ENCODE peak calls at places on chromosomes 13 and 19, in seven cellular contexts. C, V, P, Q, A, T and Y are unnamed samples. For H3K36me3, the result is how much of the 10 kb centered on the place peaks cover.

GRCh38 chr13:113657851-113658741 is at the start of gene ATP4B:
- DNase-seq in V (peak), T (no peak), C (peak), P (peak), A (peak), Q (no peak), Y (peak)

GRCh38 chr13:97109841-97110492 is 112.2 kb upstream of the MBNL2 start:
- DNase-seq in A (peak), P (peak), Q (peak), T (peak), C (peak), V (peak), Y (peak)

GRCh38 chr19:46661735-46662592 is 982 bp upstream of the DACT3 start:
- DNase-seq in C (peak), V (peak), P (peak), Q (peak), A (peak), T (peak), Y (peak)

GRCh38 chr13:94217370-94217769 is 262.1 kb downstream of the DCT start:
- DNase-seq in T (no peak), A (no peak), C (no peak), P (no peak), Q (no peak), V (no peak), Y (no peak)

GRCh38 chr13:85379991-85380390 is 419.2 kb downstream of the SLITRK6 start:
- DNase-seq in V (no peak), Q (no peak), P (no peak), C (no peak), A (no peak), T (no peak), Y (no peak)

GRCh38 chr19:18650468-18651001 is 13.7 kb downstream of the KLHL26 start:
- DNase-seq in A (peak), T (no peak), P (no peak), Q (no peak), V (no peak), C (no peak), Y (peak)

GRCh38 chr19:2668188-2668763 is 34.2 kb downstream of the GNG7 start:
- DNase-seq in Q (no peak), V (no peak), P (no peak), T (no peak), A (no peak), C (no peak), Y (no peak)

GRCh38 chr19:49676136-49676689 is 858 bp upstream of the PRMT1 start:
- DNase-seq in T (peak), Q (peak), A (peak), C (peak), V (peak), P (peak), Y (peak)

GRCh38 chr13:31031482-31031881 is 99.0 kb downstream of the TEX26 start:
- DNase-seq in C (peak), V (no peak), T (no peak), A (no peak), P (no peak), Q (no peak), Y (no peak)

GRCh38 chr13:43894438-43894837 is 14.7 kb downstream of the LACC1 start:
- DNase-seq in P (no peak), V (no peak), T (no peak), C (no peak), Q (no peak), A (no peak), Y (no peak)

GRCh38 chr13:23378009-23378632 is 55.4 kb downstream of the SACS start:
- DNase-seq in Q (no peak), C (peak), T (no peak), P (no peak), V (peak), A (no peak), Y (no peak)

GRCh38 chr19:39212377-39212742 is 8.3 kb upstream of the SYCN start:
- DNase-seq in T (no peak), C (peak), A (no peak), Q (no peak), P (no peak), V (no peak), Y (no peak)

GRCh38 chr19:16382775-16383543 is 58.3 kb downstream of the KLF2 start:
- DNase-seq in A (peak), V (peak), Q (peak), P (peak), T (peak), C (peak), Y (peak)

GRCh38 chr13:59442946-59443345 is 720.8 kb downstream of the DIAPH3 start:
- DNase-seq in C (no peak), P (no peak), T (no peak), Q (no peak), A (no peak), V (no peak), Y (no peak)

GRCh38 chr13:99956473-99957349 is 14.9 kb downstream of the ZIC5 start:
- DNase-seq in C (no peak), V (no peak), T (no peak), P (no peak), Q (no peak), A (no peak), Y (no peak)

GRCh38 chr19:531009-531752 is 379 bp upstream of the CDC34 start:
- DNase-seq in C (peak), V (peak), A (peak), P (peak), Q (peak), T (peak), Y (peak)

GRCh38 chr13:110396913-110397379 is 89.9 kb downstream of the COL4A2 start:
- DNase-seq in T (peak), C (peak), A (peak), P (no peak), Q (peak), V (peak), Y (peak)

GRCh38 chr13:28611654-28612131 is 47.2 kb upstream of the POMP start:
- DNase-seq in C (no peak), V (no peak), A (no peak), P (no peak), Q (no peak), T (no peak), Y (no peak)

GRCh38 chr13:40186636-40187323 is 479.7 kb downstream of the FOXO1 start:
- DNase-seq in A (no peak), C (no peak), Q (no peak), V (no peak), T (no peak), P (no peak), Y (no peak)

GRCh38 chr19:11018743-11019142 is 57.9 kb downstream of the SMARCA4 start:
- DNase-seq in P (no peak), Q (no peak), V (no peak), C (no peak), A (no peak), T (peak), Y (no peak)

GRCh38 chr19:11020423-11020822 is 59.6 kb downstream of the SMARCA4 start:
- DNase-seq in P (no peak), V (no peak), C (no peak), T (no peak), A (no peak), Q (no peak), Y (no peak)

GRCh38 chr19:11019824-11020223 is 59.0 kb downstream of the SMARCA4 start:
- DNase-seq in Q (no peak), T (no peak), C (no peak), V (no peak), P (no peak), A (peak), Y (no peak)

GRCh38 chr19:11018179-11018578 is 57.3 kb downstream of the SMARCA4 start:
- DNase-seq in A (no peak), C (peak), P (no peak), Q (no peak), V (no peak), T (peak), Y (no peak)

GRCh38 chr19:11019262-11019661 is 58.4 kb downstream of the SMARCA4 start:
- DNase-seq in P (no peak), C (no peak), T (no peak), A (no peak), Q (no peak), V (no peak), Y (no peak)
- H3K36me3 ChIP-seq in P (under half), C (under half), T (under half), A (under half), Q (under half), V (half or more), Y (half or more)

DNA sequence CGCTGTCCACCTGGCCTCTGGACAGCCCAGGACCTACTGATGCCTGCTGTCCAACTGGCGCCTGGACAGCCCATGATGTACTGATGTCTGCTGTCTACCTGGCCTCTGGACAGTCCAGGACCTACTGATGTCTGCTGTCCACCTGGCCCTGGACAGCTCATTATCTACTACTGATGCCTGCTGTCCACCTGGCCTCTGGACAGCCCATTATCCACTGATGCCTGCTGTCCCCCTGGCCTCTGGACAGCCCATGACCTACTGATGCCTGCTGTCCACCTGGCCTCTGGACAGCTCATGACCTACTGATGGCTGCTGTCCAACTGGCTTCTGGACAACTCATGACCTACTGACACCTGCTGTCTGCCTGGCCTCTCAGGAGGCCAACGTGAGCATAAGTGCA is 208.1 kb downstream of the TEX29 start:
- DNase-seq in T (no peak), V (peak), Q (no peak), C (no peak), A (no peak), P (no peak), Y (no peak)
- H3K4me3 ChIP-seq in T (no peak), V (no peak), Q (no peak), C (no peak), A (no peak), P (no peak), Y (no peak)

GRCh38 chr19:42287826-42288107 is 14.2 kb upstream of the PRR19 start:
- DNase-seq in C (no peak), P (no peak), T (no peak), V (no peak), A (no peak), Q (no peak), Y (no peak)

GRCh38 chr19:42287017-42287825 is 14.7 kb upstream of the PRR19 start:
- DNase-seq in Q (no peak), V (no peak), T (no peak), A (no peak), P (no peak), C (no peak), Y (no peak)

GRCh38 chr19:42288881-42289555 is 12.9 kb upstream of the PRR19 start:
- DNase-seq in V (no peak), A (no peak), P (no peak), C (no peak), T (no peak), Q (no peak), Y (no peak)

GRCh38 chr19:42289556-42290041 is 12.3 kb upstream of the PRR19 start:
- DNase-seq in A (no peak), C (no peak), V (no peak), T (no peak), P (no peak), Q (no peak), Y (no peak)

GRCh38 chr19:42288411-42288810 is 13.5 kb upstream of the PRR19 start:
- DNase-seq in P (no peak), Q (no peak), V (no peak), A (no peak), T (no peak), C (no peak), Y (no peak)
- H3K36me3 ChIP-seq in P (under half), Q (under half), V (half or more), A (under half), T (under half), C (under half), Y (half or more)

GRCh38 chr19:14770136-14770535 is 8.2 kb downstream of the ADGRE2 start:
- DNase-seq in T (no peak), P (peak), V (no peak), C (no peak), A (no peak), Q (no peak), Y (no peak)

GRCh38 chr19:14768001-14768400 is 10.4 kb downstream of the ADGRE2 start:
- DNase-seq in V (peak), T (no peak), A (no peak), Q (no peak), C (no peak), P (peak), Y (no peak)

GRCh38 chr19:14770944-14771839 is 7.2 kb downstream of the ADGRE2 start:
- DNase-seq in T (no peak), A (no peak), P (peak), Q (no peak), V (peak), C (no peak), Y (no peak)

GRCh38 chr19:14767466-14767971 is 10.8 kb downstream of the ADGRE2 start:
- DNase-seq in P (peak), T (no peak), C (no peak), Q (no peak), V (no peak), A (no peak), Y (no peak)

GRCh38 chr19:14769201-14769600 is 9.2 kb downstream of the ADGRE2 start:
- DNase-seq in T (no peak), V (peak), C (no peak), Q (no peak), P (peak), A (no peak), Y (no peak)
- H3K4me3 ChIP-seq in T (no peak), V (no peak), C (no peak), Q (no peak), P (no peak), A (no peak), Y (no peak)